ENCODE peak calls at places on chromosomes 16 and 17, in five cellular contexts. B, O, J, V and Q are unnamed samples.

GRCh38 chr17:31130286-31131224 is 35.8 kb downstream of the NF1 start:
- DNase-seq in B (no peak), O (no peak), J (no peak), V (no peak), Q (peak; percentile 84)

GRCh38 chr17:1792495-1793446 is 30.9 kb downstream of the SERPINF1 start:
- DNase-seq in B (no peak), O (no peak), J (no peak), V (no peak), Q (no peak)

GRCh38 chr17:31740611-31741082 is 118.4 kb downstream of the COPRS start:
- DNase-seq in B (peak; percentile 44), O (no peak), J (no peak), V (no peak), Q (no peak)

GRCh38 chr17:45776896-45777295 is 7.2 kb upstream of the CRHR1 start:
- DNase-seq in B (no peak), O (no peak), J (no peak), V (no peak), Q (no peak)

GRCh38 chr16:89136931-89137330 is 34.6 kb upstream of the CDH15 start:
- DNase-seq in B (no peak), O (no peak), J (no peak), V (no peak), Q (no peak)

GRCh38 chr17:3808701-3809100 is 7.7 kb upstream of the ITGAE start:
- DNase-seq in B (no peak), O (no peak), J (no peak), V (no peak), Q (no peak)

GRCh38 chr17:27469256-27469655 is 13.0 kb downstream of the KSR1 start:
- DNase-seq in B (no peak), O (no peak), J (no peak), V (no peak), Q (no peak)

GRCh38 chr17:17849863-17850373 is 13.1 kb upstream of the SREBF1 start:
- DNase-seq in B (peak; percentile 51), O (peak; percentile 77), J (peak; percentile 39), V (peak; percentile 31), Q (peak; percentile 42)

GRCh38 chr17:40910441-40910841 is 25.4 kb upstream of the KRT20 start:
- DNase-seq in B (peak; percentile 23), O (peak; percentile 6), J (no peak), V (no peak), Q (no peak)

GRCh38 chr16:89446136-89446974 is 44.0 kb downstream of the ANKRD11 start:
- DNase-seq in B (no peak), O (no peak), J (no peak), V (no peak), Q (no peak)

GRCh38 chr17:81349397-81350319 is 45.6 kb upstream of the BAHCC1 start:
- DNase-seq in B (peak; percentile 31), O (no peak), J (no peak), V (no peak), Q (no peak)

GRCh38 chr17:59391026-59391425 is 59.6 kb downstream of the YPEL2 start:
- DNase-seq in B (no peak), O (no peak), J (no peak), V (no peak), Q (no peak)

GRCh38 chr17:35731239-35731931 is at the start of gene RASL10B:
- DNase-seq in B (peak; percentile 34), O (no peak), J (peak; percentile 15), V (peak; percentile 62), Q (peak; percentile 60)

GRCh38 chr17:80008383-80008840 is 27.3 kb downstream of the TBC1D16 start:
- DNase-seq in B (peak; percentile 57), O (no peak), J (peak; percentile 54), V (peak; percentile 67), Q (peak; percentile 78)

GRCh38 chr17:27634026-27634335 is 3.0 kb downstream of the LGALS9 start:
- DNase-seq in B (no peak), O (no peak), J (no peak), V (no peak), Q (no peak)

GRCh38 chr17:73412914-73413313 is 101.1 kb upstream of the CDC42EP4 start:
- DNase-seq in B (no peak), O (no peak), J (no peak), V (no peak), Q (no peak)

GRCh38 chr16:74842413-74842812 is 67.8 kb upstream of the FA2H start:
- DNase-seq in B (no peak), O (no peak), J (no peak), V (no peak), Q (no peak)

GRCh38 chr16:30166202-30166902 is 17.1 kb upstream of the CORO1A start:
- DNase-seq in B (no peak), O (peak; percentile 74), J (no peak), V (no peak), Q (no peak)

GRCh38 chr17:44981221-44981968 is 13.3 kb upstream of the C1QL1 start:
- DNase-seq in B (peak; percentile 28), O (no peak), J (no peak), V (no peak), Q (no peak)

GRCh38 chr17:36777118-36777517 is 160.2 kb upstream of the LHX1 start:
- DNase-seq in B (peak; percentile 31), O (no peak), J (no peak), V (no peak), Q (no peak)

GRCh38 chr16:75774197-75774596 is 47.9 kb upstream of the CPHXL start:
- DNase-seq in B (no peak), O (no peak), J (no peak), V (no peak), Q (no peak)

GRCh38 chr17:59030811-59031210 is 75.9 kb downstream of the TRIM37 start:
- DNase-seq in B (no peak), O (no peak), J (no peak), V (no peak), Q (no peak)

GRCh38 chr16:84766978-84767773 is 52.6 kb upstream of the CRISPLD2 start:
- DNase-seq in B (no peak), O (no peak), J (no peak), V (no peak), Q (no peak)

GRCh38 chr16:704552-705380 is 835 bp downstream of the FBXL16 start:
- DNase-seq in B (no peak), O (no peak), J (no peak), V (no peak), Q (no peak)

GRCh38 chr17:2899911-2900310 is 103.7 kb downstream of the RAP1GAP2 start:
- DNase-seq in B (no peak), O (no peak), J (no peak), V (no peak), Q (no peak)

GRCh38 chr16:84517366-84517765 is 12.9 kb upstream of the MEAK7 start:
- DNase-seq in B (no peak), O (no peak), J (no peak), V (no peak), Q (no peak)

GRCh38 chr17:27376637-27377547 is 79.4 kb upstream of the KSR1 start:
- DNase-seq in B (no peak), O (no peak), J (no peak), V (no peak), Q (no peak)